ENCODE peak calls at places on chromosomes 12 and 14, in ten cellular contexts. One of them, this sample, is unnamed.

GRCh38 chr12:108516511-108517275 is 1.6 kb downstream of the FICD start:
- DNase-seq in astrocyte of the hippocampus: peak; percentile 21
- DNase-seq in iPS-NIHi11: no peak
- DNase-seq in skeletal muscle cell: no peak
- DNase-seq in non-pigmented ciliary epithelial cell: no peak
- DNase-seq in brain microvascular endothelial cell: no peak
- DNase-seq in activated naive CD8-positive, alpha-beta T cell treated with anti-CD3 and anti-CD28 coated beads, Interleukin-2, amount 50 U/mL, for 24 hours: no peak
- DNase-seq in activated T-cell treated with anti-CD3 and anti-CD28 coated beads, Interleukin-2, amount 50 U/mL, for 24 hours: no peak
- DNase-seq in C1 segment of cervical spinal cord: no peak
- DNase-seq in NCI-H1105 treated with DMSO at 0.1 percent for 48 hours: no peak
- DNase-seq in this sample: no peak

GRCh38 chr14:66395300-66395699 is 90.9 kb upstream of the CCDC196 start:
- DNase-seq in brain microvascular endothelial cell: no peak
- DNase-seq in astrocyte of the hippocampus: no peak
- DNase-seq in skeletal muscle cell: no peak
- DNase-seq in NCI-H1105 treated with DMSO at 0.1 percent for 48 hours: no peak
- DNase-seq in iPS-NIHi11: no peak
- DNase-seq in C1 segment of cervical spinal cord: no peak
- DNase-seq in non-pigmented ciliary epithelial cell: no peak
- DNase-seq in activated T-cell treated with anti-CD3 and anti-CD28 coated beads, Interleukin-2, amount 50 U/mL, for 24 hours: no peak
- DNase-seq in activated naive CD8-positive, alpha-beta T cell treated with anti-CD3 and anti-CD28 coated beads, Interleukin-2, amount 50 U/mL, for 24 hours: peak; percentile 4
- DNase-seq in this sample: peak; percentile 2

GRCh38 chr12:2324375-2324774 is 271.6 kb downstream of the CACNA1C start:
- DNase-seq in activated T-cell treated with anti-CD3 and anti-CD28 coated beads, Interleukin-2, amount 50 U/mL, for 24 hours: no peak
- DNase-seq in non-pigmented ciliary epithelial cell: no peak
- DNase-seq in activated naive CD8-positive, alpha-beta T cell treated with anti-CD3 and anti-CD28 coated beads, Interleukin-2, amount 50 U/mL, for 24 hours: no peak
- DNase-seq in astrocyte of the hippocampus: no peak
- DNase-seq in NCI-H1105 treated with DMSO at 0.1 percent for 48 hours: peak; percentile 99
- DNase-seq in brain microvascular endothelial cell: no peak
- DNase-seq in C1 segment of cervical spinal cord: no peak
- DNase-seq in skeletal muscle cell: no peak
- DNase-seq in iPS-NIHi11: no peak
- DNase-seq in this sample: peak; percentile 97

GRCh38 chr14:57871487-57872080 is 5.7 kb upstream of the SLC35F4 start:
- DNase-seq in activated T-cell treated with anti-CD3 and anti-CD28 coated beads, Interleukin-2, amount 50 U/mL, for 24 hours: no peak
- DNase-seq in brain microvascular endothelial cell: peak; percentile 34
- DNase-seq in non-pigmented ciliary epithelial cell: peak; percentile 18
- DNase-seq in NCI-H1105 treated with DMSO at 0.1 percent for 48 hours: peak; percentile 24
- DNase-seq in skeletal muscle cell: peak; percentile 36
- DNase-seq in astrocyte of the hippocampus: peak; percentile 80
- DNase-seq in iPS-NIHi11: peak; percentile 59
- DNase-seq in activated naive CD8-positive, alpha-beta T cell treated with anti-CD3 and anti-CD28 coated beads, Interleukin-2, amount 50 U/mL, for 24 hours: no peak
- DNase-seq in C1 segment of cervical spinal cord: no peak
- DNase-seq in this sample: no peak

GRCh38 chr12:57518920-57519757 is 1.2 kb downstream of the DDIT3 start:
- DNase-seq in activated T-cell treated with anti-CD3 and anti-CD28 coated beads, Interleukin-2, amount 50 U/mL, for 24 hours: no peak
- DNase-seq in brain microvascular endothelial cell: peak; percentile 48
- DNase-seq in C1 segment of cervical spinal cord: no peak
- DNase-seq in non-pigmented ciliary epithelial cell: no peak
- DNase-seq in iPS-NIHi11: no peak
- DNase-seq in activated naive CD8-positive, alpha-beta T cell treated with anti-CD3 and anti-CD28 coated beads, Interleukin-2, amount 50 U/mL, for 24 hours: no peak
- DNase-seq in skeletal muscle cell: no peak
- DNase-seq in astrocyte of the hippocampus: peak; percentile 35
- DNase-seq in NCI-H1105 treated with DMSO at 0.1 percent for 48 hours: no peak
- DNase-seq in this sample: no peak

GRCh38 chr12:118059645-118060275 is 1.2 kb downstream of the WSB2 start:
- DNase-seq in non-pigmented ciliary epithelial cell: no peak
- DNase-seq in activated T-cell treated with anti-CD3 and anti-CD28 coated beads, Interleukin-2, amount 50 U/mL, for 24 hours: no peak
- DNase-seq in C1 segment of cervical spinal cord: no peak
- DNase-seq in brain microvascular endothelial cell: no peak
- DNase-seq in iPS-NIHi11: no peak
- DNase-seq in skeletal muscle cell: no peak
- DNase-seq in activated naive CD8-positive, alpha-beta T cell treated with anti-CD3 and anti-CD28 coated beads, Interleukin-2, amount 50 U/mL, for 24 hours: no peak
- DNase-seq in NCI-H1105 treated with DMSO at 0.1 percent for 48 hours: no peak
- DNase-seq in astrocyte of the hippocampus: peak; percentile 35
- DNase-seq in this sample: peak; percentile 17

GRCh38 chr12:7989827-7990491 is 42.6 kb upstream of the FOXJ2 start:
- DNase-seq in iPS-NIHi11: no peak
- DNase-seq in astrocyte of the hippocampus: no peak
- DNase-seq in activated T-cell treated with anti-CD3 and anti-CD28 coated beads, Interleukin-2, amount 50 U/mL, for 24 hours: peak; percentile 72
- DNase-seq in activated naive CD8-positive, alpha-beta T cell treated with anti-CD3 and anti-CD28 coated beads, Interleukin-2, amount 50 U/mL, for 24 hours: peak; percentile 83
- DNase-seq in brain microvascular endothelial cell: no peak
- DNase-seq in non-pigmented ciliary epithelial cell: no peak
- DNase-seq in NCI-H1105 treated with DMSO at 0.1 percent for 48 hours: no peak
- DNase-seq in skeletal muscle cell: no peak
- DNase-seq in C1 segment of cervical spinal cord: no peak
- DNase-seq in this sample: no peak

GRCh38 chr12:100826323-100826722 is 31.7 kb downstream of the ANO4 start:
- DNase-seq in activated T-cell treated with anti-CD3 and anti-CD28 coated beads, Interleukin-2, amount 50 U/mL, for 24 hours: no peak
- DNase-seq in astrocyte of the hippocampus: peak; percentile 84
- DNase-seq in NCI-H1105 treated with DMSO at 0.1 percent for 48 hours: no peak
- DNase-seq in iPS-NIHi11: peak; percentile 57
- DNase-seq in activated naive CD8-positive, alpha-beta T cell treated with anti-CD3 and anti-CD28 coated beads, Interleukin-2, amount 50 U/mL, for 24 hours: peak; percentile 7
- DNase-seq in brain microvascular endothelial cell: peak; percentile 36
- DNase-seq in C1 segment of cervical spinal cord: no peak
- DNase-seq in non-pigmented ciliary epithelial cell: no peak
- DNase-seq in skeletal muscle cell: peak; percentile 5
- DNase-seq in this sample: no peak

GRCh38 chr12:6336079-6336858 is 5.6 kb downstream of the TNFRSF1A start:
- DNase-seq in iPS-NIHi11: peak; percentile 94
- DNase-seq in activated T-cell treated with anti-CD3 and anti-CD28 coated beads, Interleukin-2, amount 50 U/mL, for 24 hours: peak; percentile 76
- DNase-seq in astrocyte of the hippocampus: peak; percentile 98
- DNase-seq in activated naive CD8-positive, alpha-beta T cell treated with anti-CD3 and anti-CD28 coated beads, Interleukin-2, amount 50 U/mL, for 24 hours: peak; percentile 77
- DNase-seq in non-pigmented ciliary epithelial cell: peak; percentile 99
- DNase-seq in NCI-H1105 treated with DMSO at 0.1 percent for 48 hours: peak; percentile 34
- DNase-seq in brain microvascular endothelial cell: peak; percentile 97
- DNase-seq in C1 segment of cervical spinal cord: no peak
- DNase-seq in skeletal muscle cell: peak; percentile 100
- DNase-seq in this sample: peak; percentile 90

GRCh38 chr12:56766535-56766934 is 3.4 kb downstream of the HSD17B6 start:
- DNase-seq in skeletal muscle cell: no peak
- DNase-seq in astrocyte of the hippocampus: no peak
- DNase-seq in brain microvascular endothelial cell: no peak
- DNase-seq in non-pigmented ciliary epithelial cell: no peak
- DNase-seq in activated naive CD8-positive, alpha-beta T cell treated with anti-CD3 and anti-CD28 coated beads, Interleukin-2, amount 50 U/mL, for 24 hours: no peak
- DNase-seq in iPS-NIHi11: no peak
- DNase-seq in NCI-H1105 treated with DMSO at 0.1 percent for 48 hours: no peak
- DNase-seq in activated T-cell treated with anti-CD3 and anti-CD28 coated beads, Interleukin-2, amount 50 U/mL, for 24 hours: no peak
- DNase-seq in C1 segment of cervical spinal cord: no peak
- DNase-seq in this sample: no peak

GRCh38 chr14:55731881-55732498 is 152.0 kb downstream of the KTN1 start:
- DNase-seq in activated T-cell treated with anti-CD3 and anti-CD28 coated beads, Interleukin-2, amount 50 U/mL, for 24 hours: peak; percentile 38
- DNase-seq in iPS-NIHi11: no peak
- DNase-seq in NCI-H1105 treated with DMSO at 0.1 percent for 48 hours: peak; percentile 16
- DNase-seq in brain microvascular endothelial cell: peak; percentile 48
- DNase-seq in non-pigmented ciliary epithelial cell: no peak
- DNase-seq in activated naive CD8-positive, alpha-beta T cell treated with anti-CD3 and anti-CD28 coated beads, Interleukin-2, amount 50 U/mL, for 24 hours: peak; percentile 56
- DNase-seq in C1 segment of cervical spinal cord: no peak
- DNase-seq in astrocyte of the hippocampus: peak; percentile 45
- DNase-seq in skeletal muscle cell: no peak
- DNase-seq in this sample: peak; percentile 33

GRCh38 chr14:74019743-74020142 is 594 bp downstream of the BBOF1 start:
- DNase-seq in iPS-NIHi11: no peak
- DNase-seq in non-pigmented ciliary epithelial cell: peak; percentile 35
- DNase-seq in C1 segment of cervical spinal cord: no peak
- DNase-seq in activated T-cell treated with anti-CD3 and anti-CD28 coated beads, Interleukin-2, amount 50 U/mL, for 24 hours: no peak
- DNase-seq in astrocyte of the hippocampus: peak; percentile 63
- DNase-seq in brain microvascular endothelial cell: peak; percentile 60
- DNase-seq in activated naive CD8-positive, alpha-beta T cell treated with anti-CD3 and anti-CD28 coated beads, Interleukin-2, amount 50 U/mL, for 24 hours: no peak
- DNase-seq in skeletal muscle cell: peak; percentile 39
- DNase-seq in NCI-H1105 treated with DMSO at 0.1 percent for 48 hours: no peak
- DNase-seq in this sample: no peak

GRCh38 chr14:36477266-36477665 is 42.8 kb downstream of the NKX2-1 start:
- DNase-seq in skeletal muscle cell: no peak
- DNase-seq in activated naive CD8-positive, alpha-beta T cell treated with anti-CD3 and anti-CD28 coated beads, Interleukin-2, amount 50 U/mL, for 24 hours: no peak
- DNase-seq in brain microvascular endothelial cell: no peak
- DNase-seq in NCI-H1105 treated with DMSO at 0.1 percent for 48 hours: no peak
- DNase-seq in non-pigmented ciliary epithelial cell: no peak
- DNase-seq in C1 segment of cervical spinal cord: no peak
- DNase-seq in astrocyte of the hippocampus: no peak
- DNase-seq in iPS-NIHi11: no peak
- DNase-seq in activated T-cell treated with anti-CD3 and anti-CD28 coated beads, Interleukin-2, amount 50 U/mL, for 24 hours: no peak
- DNase-seq in this sample: peak; percentile 98

GRCh38 chr14:90058876-90059458 is 2.8 kb upstream of the KCNK13 start:
- DNase-seq in skeletal muscle cell: no peak
- DNase-seq in brain microvascular endothelial cell: peak; percentile 22
- DNase-seq in iPS-NIHi11: no peak
- DNase-seq in activated T-cell treated with anti-CD3 and anti-CD28 coated beads, Interleukin-2, amount 50 U/mL, for 24 hours: no peak
- DNase-seq in NCI-H1105 treated with DMSO at 0.1 percent for 48 hours: no peak
- DNase-seq in astrocyte of the hippocampus: no peak
- DNase-seq in non-pigmented ciliary epithelial cell: no peak
- DNase-seq in C1 segment of cervical spinal cord: no peak
- DNase-seq in activated naive CD8-positive, alpha-beta T cell treated with anti-CD3 and anti-CD28 coated beads, Interleukin-2, amount 50 U/mL, for 24 hours: no peak
- DNase-seq in this sample: no peak

GRCh38 chr12:93378373-93379310 is 917 bp downstream of the NUDT4 start:
- DNase-seq in iPS-NIHi11: peak; percentile 43
- DNase-seq in non-pigmented ciliary epithelial cell: no peak
- DNase-seq in skeletal muscle cell: no peak
- DNase-seq in activated naive CD8-positive, alpha-beta T cell treated with anti-CD3 and anti-CD28 coated beads, Interleukin-2, amount 50 U/mL, for 24 hours: peak; percentile 58
- DNase-seq in C1 segment of cervical spinal cord: no peak
- DNase-seq in NCI-H1105 treated with DMSO at 0.1 percent for 48 hours: peak; percentile 66
- DNase-seq in activated T-cell treated with anti-CD3 and anti-CD28 coated beads, Interleukin-2, amount 50 U/mL, for 24 hours: peak; percentile 78
- DNase-seq in brain microvascular endothelial cell: peak; percentile 59
- DNase-seq in astrocyte of the hippocampus: peak; percentile 83
- DNase-seq in this sample: peak; percentile 37

GRCh38 chr12:100688451-100688864 is 106.1 kb upstream of the ANO4 start:
- DNase-seq in activated naive CD8-positive, alpha-beta T cell treated with anti-CD3 and anti-CD28 coated beads, Interleukin-2, amount 50 U/mL, for 24 hours: no peak
- DNase-seq in NCI-H1105 treated with DMSO at 0.1 percent for 48 hours: no peak
- DNase-seq in skeletal muscle cell: no peak
- DNase-seq in astrocyte of the hippocampus: peak; percentile 37
- DNase-seq in iPS-NIHi11: no peak
- DNase-seq in C1 segment of cervical spinal cord: no peak
- DNase-seq in brain microvascular endothelial cell: no peak
- DNase-seq in activated T-cell treated with anti-CD3 and anti-CD28 coated beads, Interleukin-2, amount 50 U/mL, for 24 hours: no peak
- DNase-seq in non-pigmented ciliary epithelial cell: no peak
- DNase-seq in this sample: peak; percentile 8

GRCh38 chr12:7915911-7916403 is 20.0 kb downstream of the SLC2A3 start:
- DNase-seq in iPS-NIHi11: peak; percentile 22
- DNase-seq in activated T-cell treated with anti-CD3 and anti-CD28 coated beads, Interleukin-2, amount 50 U/mL, for 24 hours: peak; percentile 45
- DNase-seq in brain microvascular endothelial cell: no peak
- DNase-seq in non-pigmented ciliary epithelial cell: no peak
- DNase-seq in activated naive CD8-positive, alpha-beta T cell treated with anti-CD3 and anti-CD28 coated beads, Interleukin-2, amount 50 U/mL, for 24 hours: peak; percentile 45
- DNase-seq in NCI-H1105 treated with DMSO at 0.1 percent for 48 hours: no peak
- DNase-seq in C1 segment of cervical spinal cord: no peak
- DNase-seq in astrocyte of the hippocampus: peak; percentile 27
- DNase-seq in skeletal muscle cell: no peak
- DNase-seq in this sample: no peak

GRCh38 chr14:92649934-92650545 is 98.4 kb downstream of the LGMN start:
- DNase-seq in C1 segment of cervical spinal cord: no peak
- DNase-seq in NCI-H1105 treated with DMSO at 0.1 percent for 48 hours: no peak
- DNase-seq in brain microvascular endothelial cell: no peak
- DNase-seq in activated T-cell treated with anti-CD3 and anti-CD28 coated beads, Interleukin-2, amount 50 U/mL, for 24 hours: no peak
- DNase-seq in skeletal muscle cell: peak; percentile 77
- DNase-seq in activated naive CD8-positive, alpha-beta T cell treated with anti-CD3 and anti-CD28 coated beads, Interleukin-2, amount 50 U/mL, for 24 hours: peak; percentile 18
- DNase-seq in astrocyte of the hippocampus: peak; percentile 66
- DNase-seq in non-pigmented ciliary epithelial cell: no peak
- DNase-seq in iPS-NIHi11: no peak
- DNase-seq in this sample: no peak

GRCh38 chr14:80494769-80495168 is 283.5 kb upstream of the DIO2 start:
- DNase-seq in C1 segment of cervical spinal cord: no peak
- DNase-seq in NCI-H1105 treated with DMSO at 0.1 percent for 48 hours: no peak
- DNase-seq in astrocyte of the hippocampus: no peak
- DNase-seq in iPS-NIHi11: no peak
- DNase-seq in activated naive CD8-positive, alpha-beta T cell treated with anti-CD3 and anti-CD28 coated beads, Interleukin-2, amount 50 U/mL, for 24 hours: no peak
- DNase-seq in brain microvascular endothelial cell: no peak
- DNase-seq in skeletal muscle cell: no peak
- DNase-seq in non-pigmented ciliary epithelial cell: no peak
- DNase-seq in activated T-cell treated with anti-CD3 and anti-CD28 coated beads, Interleukin-2, amount 50 U/mL, for 24 hours: no peak
- DNase-seq in this sample: no peak

GRCh38 chr12:8941691-8942478 is 7.6 kb downstream of the M6PR start:
- DNase-seq in C1 segment of cervical spinal cord: no peak
- DNase-seq in activated T-cell treated with anti-CD3 and anti-CD28 coated beads, Interleukin-2, amount 50 U/mL, for 24 hours: no peak
- DNase-seq in non-pigmented ciliary epithelial cell: no peak
- DNase-seq in skeletal muscle cell: no peak
- DNase-seq in brain microvascular endothelial cell: no peak
- DNase-seq in activated naive CD8-positive, alpha-beta T cell treated with anti-CD3 and anti-CD28 coated beads, Interleukin-2, amount 50 U/mL, for 24 hours: no peak
- DNase-seq in iPS-NIHi11: no peak
- DNase-seq in NCI-H1105 treated with DMSO at 0.1 percent for 48 hours: no peak
- DNase-seq in astrocyte of the hippocampus: no peak
- DNase-seq in this sample: no peak

GRCh38 chr12:131258396-131258795 is 304.7 kb downstream of the ADGRD1 start:
- DNase-seq in skeletal muscle cell: no peak
- DNase-seq in iPS-NIHi11: no peak
- DNase-seq in NCI-H1105 treated with DMSO at 0.1 percent for 48 hours: no peak
- DNase-seq in astrocyte of the hippocampus: no peak
- DNase-seq in activated naive CD8-positive, alpha-beta T cell treated with anti-CD3 and anti-CD28 coated beads, Interleukin-2, amount 50 U/mL, for 24 hours: no peak
- DNase-seq in non-pigmented ciliary epithelial cell: no peak
- DNase-seq in C1 segment of cervical spinal cord: no peak
- DNase-seq in activated T-cell treated with anti-CD3 and anti-CD28 coated beads, Interleukin-2, amount 50 U/mL, for 24 hours: no peak
- DNase-seq in brain microvascular endothelial cell: no peak
- DNase-seq in this sample: no peak

GRCh38 chr12:14408208-14408607 is 42.7 kb downstream of the ATF7IP start:
- DNase-seq in iPS-NIHi11: peak; percentile 30
- DNase-seq in brain microvascular endothelial cell: no peak
- DNase-seq in astrocyte of the hippocampus: peak; percentile 38
- DNase-seq in activated T-cell treated with anti-CD3 and anti-CD28 coated beads, Interleukin-2, amount 50 U/mL, for 24 hours: no peak
- DNase-seq in non-pigmented ciliary epithelial cell: no peak
- DNase-seq in activated naive CD8-positive, alpha-beta T cell treated with anti-CD3 and anti-CD28 coated beads, Interleukin-2, amount 50 U/mL, for 24 hours: no peak
- DNase-seq in skeletal muscle cell: no peak
- DNase-seq in NCI-H1105 treated with DMSO at 0.1 percent for 48 hours: no peak
- DNase-seq in C1 segment of cervical spinal cord: no peak
- DNase-seq in this sample: no peak

GRCh38 chr14:53964249-53964648 is 7.6 kb upstream of the BMP4 start:
- DNase-seq in NCI-H1105 treated with DMSO at 0.1 percent for 48 hours: no peak
- DNase-seq in activated T-cell treated with anti-CD3 and anti-CD28 coated beads, Interleukin-2, amount 50 U/mL, for 24 hours: no peak
- DNase-seq in iPS-NIHi11: no peak
- DNase-seq in activated naive CD8-positive, alpha-beta T cell treated with anti-CD3 and anti-CD28 coated beads, Interleukin-2, amount 50 U/mL, for 24 hours: no peak
- DNase-seq in C1 segment of cervical spinal cord: no peak
- DNase-seq in brain microvascular endothelial cell: peak; percentile 60
- DNase-seq in non-pigmented ciliary epithelial cell: peak; percentile 36
- DNase-seq in skeletal muscle cell: no peak
- DNase-seq in astrocyte of the hippocampus: peak; percentile 81
- DNase-seq in this sample: no peak

GRCh38 chr14:105495990-105496830 is 5.2 kb downstream of the TEDC1 start:
- DNase-seq in NCI-H1105 treated with DMSO at 0.1 percent for 48 hours: no peak
- DNase-seq in astrocyte of the hippocampus: no peak
- DNase-seq in brain microvascular endothelial cell: no peak
- DNase-seq in non-pigmented ciliary epithelial cell: no peak
- DNase-seq in skeletal muscle cell: no peak
- DNase-seq in C1 segment of cervical spinal cord: no peak
- DNase-seq in activated T-cell treated with anti-CD3 and anti-CD28 coated beads, Interleukin-2, amount 50 U/mL, for 24 hours: no peak
- DNase-seq in iPS-NIHi11: no peak
- DNase-seq in activated naive CD8-positive, alpha-beta T cell treated with anti-CD3 and anti-CD28 coated beads, Interleukin-2, amount 50 U/mL, for 24 hours: no peak
- DNase-seq in this sample: no peak

GRCh38 chr12:107235600-107235999 is 142.3 kb upstream of the CRY1 start:
- DNase-seq in iPS-NIHi11: no peak
- DNase-seq in brain microvascular endothelial cell: no peak
- DNase-seq in skeletal muscle cell: no peak
- DNase-seq in C1 segment of cervical spinal cord: no peak
- DNase-seq in astrocyte of the hippocampus: no peak
- DNase-seq in activated naive CD8-positive, alpha-beta T cell treated with anti-CD3 and anti-CD28 coated beads, Interleukin-2, amount 50 U/mL, for 24 hours: no peak
- DNase-seq in NCI-H1105 treated with DMSO at 0.1 percent for 48 hours: no peak
- DNase-seq in non-pigmented ciliary epithelial cell: no peak
- DNase-seq in activated T-cell treated with anti-CD3 and anti-CD28 coated beads, Interleukin-2, amount 50 U/mL, for 24 hours: no peak
- DNase-seq in this sample: no peak

GRCh38 chr12:70645494-70646317 is 8.5 kb upstream of the PTPRB start:
- DNase-seq in non-pigmented ciliary epithelial cell: peak; percentile 89
- DNase-seq in skeletal muscle cell: peak; percentile 77
- DNase-seq in C1 segment of cervical spinal cord: no peak
- DNase-seq in brain microvascular endothelial cell: peak; percentile 94
- DNase-seq in activated naive CD8-positive, alpha-beta T cell treated with anti-CD3 and anti-CD28 coated beads, Interleukin-2, amount 50 U/mL, for 24 hours: peak; percentile 20
- DNase-seq in activated T-cell treated with anti-CD3 and anti-CD28 coated beads, Interleukin-2, amount 50 U/mL, for 24 hours: no peak
- DNase-seq in NCI-H1105 treated with DMSO at 0.1 percent for 48 hours: no peak
- DNase-seq in astrocyte of the hippocampus: peak; percentile 87
- DNase-seq in iPS-NIHi11: peak; percentile 63
- DNase-seq in this sample: no peak

GRCh38 chr12:96236221-96236822 is 42.1 kb downstream of the ELK3 start:
- DNase-seq in non-pigmented ciliary epithelial cell: no peak
- DNase-seq in astrocyte of the hippocampus: peak; percentile 84
- DNase-seq in NCI-H1105 treated with DMSO at 0.1 percent for 48 hours: no peak
- DNase-seq in skeletal muscle cell: no peak
- DNase-seq in C1 segment of cervical spinal cord: no peak
- DNase-seq in activated naive CD8-positive, alpha-beta T cell treated with anti-CD3 and anti-CD28 coated beads, Interleukin-2, amount 50 U/mL, for 24 hours: no peak
- DNase-seq in iPS-NIHi11: no peak
- DNase-seq in brain microvascular endothelial cell: peak; percentile 40
- DNase-seq in activated T-cell treated with anti-CD3 and anti-CD28 coated beads, Interleukin-2, amount 50 U/mL, for 24 hours: no peak
- DNase-seq in this sample: no peak

GRCh38 chr12:108801736-108802665 is 55.4 kb downstream of the SSH1 start:
- DNase-seq in activated naive CD8-positive, alpha-beta T cell treated with anti-CD3 and anti-CD28 coated beads, Interleukin-2, amount 50 U/mL, for 24 hours: no peak
- DNase-seq in NCI-H1105 treated with DMSO at 0.1 percent for 48 hours: no peak
- DNase-seq in astrocyte of the hippocampus: peak; percentile 90
- DNase-seq in activated T-cell treated with anti-CD3 and anti-CD28 coated beads, Interleukin-2, amount 50 U/mL, for 24 hours: no peak
- DNase-seq in brain microvascular endothelial cell: peak; percentile 86
- DNase-seq in iPS-NIHi11: peak; percentile 79
- DNase-seq in C1 segment of cervical spinal cord: no peak
- DNase-seq in non-pigmented ciliary epithelial cell: no peak
- DNase-seq in skeletal muscle cell: peak; percentile 82
- DNase-seq in this sample: no peak

This sample was measured in NCI-H510A treated with DMSO at 0.1 percent for 48 hours.